ENCODE peak calls at places on chromosome 18, in seven cellular contexts. One of them, this sample, is unnamed.

GRCh38 chr18:41864216-41864615 is 90.8 kb upstream of the PIK3C3 start:
- DNase-seq in activated CD4-positive, CD25-positive, alpha-beta regulatory T cell: no peak
- DNase-seq in HT1080: no peak
- DNase-seq in ovary: no peak
- DNase-seq in brain microvascular endothelial cell: no peak
- DNase-seq in dermis blood vessel endothelial cell: no peak
- DNase-seq in astrocyte of the hippocampus: no peak
- DNase-seq in this sample: no peak

GRCh38 chr18:55465313-55465712 is 122.7 kb downstream of the TCF4 start:
- DNase-seq in activated CD4-positive, CD25-positive, alpha-beta regulatory T cell: no peak
- DNase-seq in HT1080: no peak
- DNase-seq in ovary: no peak
- DNase-seq in brain microvascular endothelial cell: no peak
- DNase-seq in dermis blood vessel endothelial cell: no peak
- DNase-seq in astrocyte of the hippocampus: no peak
- DNase-seq in this sample: no peak

GRCh38 chr18:62784966-62785413 is 69.6 kb downstream of the PHLPP1 start:
- DNase-seq in activated CD4-positive, CD25-positive, alpha-beta regulatory T cell: no peak
- DNase-seq in HT1080: peak
- DNase-seq in ovary: peak
- DNase-seq in brain microvascular endothelial cell: peak
- DNase-seq in dermis blood vessel endothelial cell: no peak
- DNase-seq in astrocyte of the hippocampus: peak
- DNase-seq in this sample: peak

GRCh38 chr18:39453882-39454281 is 1888.3 kb upstream of the CELF4 start:
- DNase-seq in activated CD4-positive, CD25-positive, alpha-beta regulatory T cell: no peak
- DNase-seq in HT1080: peak
- DNase-seq in ovary: no peak
- DNase-seq in brain microvascular endothelial cell: peak
- DNase-seq in dermis blood vessel endothelial cell: peak
- DNase-seq in astrocyte of the hippocampus: peak
- DNase-seq in this sample: peak

GRCh38 chr18:26875040-26875654 is 9.6 kb upstream of the AQP4 start:
- DNase-seq in activated CD4-positive, CD25-positive, alpha-beta regulatory T cell: no peak
- DNase-seq in HT1080: no peak
- DNase-seq in ovary: no peak
- DNase-seq in brain microvascular endothelial cell: no peak
- DNase-seq in dermis blood vessel endothelial cell: no peak
- DNase-seq in astrocyte of the hippocampus: no peak
- DNase-seq in this sample: no peak

GRCh38 chr18:70181015-70181414 is 24.5 kb downstream of the RTTN start:
- DNase-seq in activated CD4-positive, CD25-positive, alpha-beta regulatory T cell: no peak
- DNase-seq in HT1080: peak
- DNase-seq in ovary: no peak
- DNase-seq in brain microvascular endothelial cell: peak
- DNase-seq in dermis blood vessel endothelial cell: peak
- DNase-seq in astrocyte of the hippocampus: peak
- DNase-seq in this sample: no peak

GRCh38 chr18:49565656-49566055 is 3.8 kb downstream of the LIPG start:
- DNase-seq in activated CD4-positive, CD25-positive, alpha-beta regulatory T cell: no peak
- DNase-seq in HT1080: no peak
- DNase-seq in ovary: no peak
- DNase-seq in brain microvascular endothelial cell: no peak
- DNase-seq in dermis blood vessel endothelial cell: peak
- DNase-seq in astrocyte of the hippocampus: peak
- DNase-seq in this sample: no peak

GRCh38 chr18:48929951-48930713 is 20.6 kb downstream of the SMAD7 start:
- DNase-seq in activated CD4-positive, CD25-positive, alpha-beta regulatory T cell: no peak
- DNase-seq in HT1080: no peak
- DNase-seq in ovary: peak
- DNase-seq in brain microvascular endothelial cell: peak
- DNase-seq in dermis blood vessel endothelial cell: peak
- DNase-seq in astrocyte of the hippocampus: peak
- DNase-seq in this sample: no peak

GRCh38 chr18:55018602-55019001 is 59.3 kb upstream of the CCDC68 start:
- DNase-seq in activated CD4-positive, CD25-positive, alpha-beta regulatory T cell: no peak
- DNase-seq in HT1080: peak
- DNase-seq in ovary: no peak
- DNase-seq in brain microvascular endothelial cell: peak
- DNase-seq in dermis blood vessel endothelial cell: peak
- DNase-seq in astrocyte of the hippocampus: peak
- DNase-seq in this sample: no peak

GRCh38 chr18:9803698-9804516 is 81.9 kb upstream of the TXNDC2 start:
- DNase-seq in activated CD4-positive, CD25-positive, alpha-beta regulatory T cell: no peak
- DNase-seq in HT1080: no peak
- DNase-seq in ovary: no peak
- DNase-seq in brain microvascular endothelial cell: no peak
- DNase-seq in dermis blood vessel endothelial cell: peak
- DNase-seq in astrocyte of the hippocampus: peak
- DNase-seq in this sample: peak

GRCh38 chr18:66601649-66602048 is 2.2 kb downstream of the CDH19 start:
- DNase-seq in activated CD4-positive, CD25-positive, alpha-beta regulatory T cell: no peak
- DNase-seq in HT1080: no peak
- DNase-seq in ovary: no peak
- DNase-seq in brain microvascular endothelial cell: no peak
- DNase-seq in dermis blood vessel endothelial cell: no peak
- DNase-seq in astrocyte of the hippocampus: no peak
- DNase-seq in this sample: no peak

GRCh38 chr18:7844017-7844416 is 276.9 kb downstream of the PTPRM start:
- DNase-seq in activated CD4-positive, CD25-positive, alpha-beta regulatory T cell: no peak
- DNase-seq in HT1080: no peak
- DNase-seq in ovary: no peak
- DNase-seq in brain microvascular endothelial cell: no peak
- DNase-seq in dermis blood vessel endothelial cell: no peak
- DNase-seq in astrocyte of the hippocampus: no peak
- DNase-seq in this sample: no peak

GRCh38 chr18:51639541-51639940 is 442.1 kb upstream of the MEX3C start:
- DNase-seq in activated CD4-positive, CD25-positive, alpha-beta regulatory T cell: no peak
- DNase-seq in HT1080: no peak
- DNase-seq in ovary: no peak
- DNase-seq in brain microvascular endothelial cell: no peak
- DNase-seq in dermis blood vessel endothelial cell: no peak
- DNase-seq in astrocyte of the hippocampus: no peak
- DNase-seq in this sample: no peak

This sample was measured in erythroblast.